ENCODE peak calls at places on chromosomes 2 and 18, in five cellular contexts. N, L, F, A and S are unnamed samples.

GRCh38 chr2:232485333-232485756 is 2.3 kb downstream of the ECEL1 start:
- DNase-seq in N (no peak), F (no peak), A (no peak), L (no peak), S (peak)

GRCh38 chr2:176114120-176114929 is 2.3 kb upstream of the HOXD10 start:
- DNase-seq in N (no peak), A (no peak), L (no peak), F (no peak), S (no peak)

GRCh38 chr2:167785606-167786005 is 461.8 kb downstream of the STK39 start:
- DNase-seq in A (no peak), N (no peak), F (no peak), L (no peak), S (no peak)

GRCh38 chr2:33411765-33412164 is 64.7 kb upstream of the RASGRP3 start:
- DNase-seq in L (no peak), N (no peak), F (no peak), A (no peak), S (no peak)

GRCh38 chr2:108909275-108909823 is 79.7 kb downstream of the EDAR start:
- DNase-seq in F (no peak), N (no peak), A (no peak), L (no peak), S (no peak)

GRCh38 chr2:203706403-203706802 is at the start of gene CD28:
- DNase-seq in L (peak), A (no peak), N (no peak), F (peak), S (no peak)

GRCh38 chr2:41932241-41933034 is 115.4 kb upstream of the PKDCC start:
- DNase-seq in N (no peak), L (no peak), A (no peak), F (no peak), S (no peak)

GRCh38 chr2:39359453-39360038 is 77.5 kb downstream of the MAP4K3 start:
- DNase-seq in L (no peak), F (no peak), N (no peak), A (no peak), S (no peak)

GRCh38 chr2:179129574-179130238 is 79.8 kb upstream of the CCDC141 start:
- DNase-seq in A (no peak), L (no peak), F (peak), N (no peak), S (no peak)

GRCh38 chr18:34976084-34976483 is 65.1 kb upstream of the MAPRE2 start:
- DNase-seq in N (no peak), A (no peak), F (no peak), L (no peak), S (no peak)

GRCh38 chr2:71133603-71134002 is 3.2 kb downstream of the MPHOSPH10 start:
- DNase-seq in N (no peak), A (no peak), F (no peak), L (no peak), S (no peak)

GRCh38 chr2:217964255-217964654 is 38.5 kb downstream of the TNS1 start:
- DNase-seq in F (no peak), A (no peak), N (no peak), L (no peak), S (no peak)

GRCh38 chr2:181742908-181743722 is 62.8 kb upstream of the NEUROD1 start:
- DNase-seq in A (no peak), N (peak), F (peak), L (peak), S (no peak)

GRCh38 chr2:3493610-3493997 is 25.7 kb downstream of the ADI1 start:
- DNase-seq in N (no peak), L (no peak), A (peak), F (no peak), S (no peak)

GRCh38 chr2:214079032-214079431 is 331.8 kb upstream of the VWC2L start:
- DNase-seq in F (no peak), L (no peak), N (no peak), A (no peak), S (no peak)

GRCh38 chr2:8197825-8198224 is 484.0 kb upstream of the ID2 start:
- DNase-seq in L (no peak), A (no peak), N (no peak), F (no peak), S (no peak)

GRCh38 chr2:216539791-216540241 is 41.2 kb downstream of the RPL37A start:
- DNase-seq in L (no peak), A (no peak), F (peak), N (no peak), S (no peak)

GRCh38 chr2:47313141-47313691 is 89.7 kb upstream of the MSH2 start:
- DNase-seq in A (no peak), F (no peak), N (no peak), L (no peak), S (no peak)

GRCh38 chr2:120625865-120626560 is 109.7 kb upstream of the GLI2 start:
- DNase-seq in L (no peak), A (no peak), F (peak), N (no peak), S (no peak)

GRCh38 chr18:3652380-3653262 is 202.6 kb downstream of the TGIF1 start:
- DNase-seq in L (peak), A (no peak), N (no peak), F (no peak), S (no peak)

GRCh38 chr2:43010428-43011141 is 215.8 kb downstream of the ZFP36L2 start:
- DNase-seq in L (no peak), F (no peak), A (no peak), N (no peak), S (no peak)

GRCh38 chr2:27249891-27250651 is 12.8 kb downstream of the SLC30A3 start:
- DNase-seq in L (peak), F (peak), N (no peak), A (peak), S (peak)

GRCh38 chr18:22691988-22692710 is 241.0 kb upstream of the RBBP8 start:
- DNase-seq in N (no peak), A (no peak), F (no peak), L (no peak), S (no peak)

GRCh38 chr2:226352941-226353558 is 446.6 kb downstream of the IRS1 start:
- DNase-seq in F (no peak), A (no peak), N (no peak), L (no peak), S (no peak)

GRCh38 chr2:27316655-27317412 is 6.1 kb downstream of the MPV17 start:
- DNase-seq in L (no peak), A (no peak), F (no peak), N (peak), S (no peak)

GRCh38 chr18:59650266-59650820 is 46.9 kb downstream of the CCBE1 start:
- DNase-seq in N (no peak), A (no peak), F (no peak), L (no peak), S (no peak)

GRCh38 chr18:72208920-72209676 is 335.0 kb downstream of the CBLN2 start:
- DNase-seq in N (no peak), F (no peak), L (no peak), A (no peak), S (no peak)

GRCh38 chr2:174142290-174142689 is 106.0 kb downstream of the OLA1 start:
- DNase-seq in L (no peak), F (no peak), N (no peak), A (no peak), S (no peak)

GRCh38 chr2:56390644-56391043 is 206.9 kb downstream of the CCDC85A start:
- DNase-seq in F (no peak), A (no peak), N (no peak), L (no peak), S (no peak)

GRCh38 chr2:129763190-129763846 is 216.1 kb upstream of the RAB6C start:
- DNase-seq in A (no peak), L (no peak), N (no peak), F (no peak), S (peak)

GRCh38 chr18:63307555-63308200 is 11.9 kb downstream of the BCL2 start:
- DNase-seq in F (no peak), A (no peak), L (no peak), N (peak), S (no peak)

GRCh38 chr2:226905718-226906438 is 70.0 kb downstream of the RHBDD1 start:
- DNase-seq in F (no peak), A (no peak), N (no peak), L (no peak), S (no peak)